ENCODE peak calls at places on chromosomes 1 and 21, in four cellular contexts. S is T-helper 9 cell; Q is stimulated activated CD8-positive, alpha-beta memory T cell treated with anti-CD3 and anti-CD28 coated beads, Interleukin-2, amount 100 ng/mL, for 1 hour; B is choroid plexus epithelial cell. K is an unnamed sample.

GRCh38 chr21:33848252-33848953 is 67.2 kb downstream of the ATP5PO start:
- DNase-seq in S (no peak), Q (no peak), B (no peak), K (no peak)

GRCh38 chr1:22412932-22413727 is 38.5 kb upstream of the ZBTB40 start:
- DNase-seq in S (no peak), Q (no peak), B (no peak), K (no peak)

GRCh38 chr1:21175670-21176581 is 771 bp downstream of the EIF4G3 start:
- DNase-seq in S (peak), Q (peak), B (peak), K (no peak)

GRCh38 chr1:64675718-64676345 is 69.0 kb upstream of the RAVER2 start:
- DNase-seq in S (no peak), Q (no peak), B (peak), K (no peak)

GRCh38 chr1:214933375-214933774 is 149.2 kb upstream of the KCNK2 start:
- DNase-seq in S (no peak), Q (no peak), B (no peak), K (no peak)

GRCh38 chr1:109514846-109515245 is 5.3 kb upstream of the AMIGO1 start:
- DNase-seq in S (no peak), Q (no peak), B (no peak), K (no peak)

GRCh38 chr1:17375651-17376050 is 3.7 kb downstream of the PADI6 start:
- DNase-seq in S (no peak), Q (no peak), B (no peak), K (no peak)

GRCh38 chr1:50637460-50637859 is 214.2 kb upstream of the DMRTA2 start:
- DNase-seq in S (no peak), Q (no peak), B (peak), K (no peak)

GRCh38 chr1:109919271-109919670 is 8.6 kb downstream of the CSF1 start:
- DNase-seq in S (no peak), Q (no peak), B (no peak), K (no peak)

GRCh38 chr1:38918568-38918967 is 23.1 kb downstream of the RHBDL2 start:
- DNase-seq in S (no peak), Q (no peak), B (no peak), K (no peak)

GRCh38 chr1:167554028-167554779 is 642 bp upstream of the CREG1 start:
- DNase-seq in S (no peak), Q (no peak), B (no peak), K (no peak)

GRCh38 chr1:230069813-230070212 is 2.8 kb downstream of the GALNT2 start:
- DNase-seq in S (no peak), Q (no peak), B (no peak), K (no peak)

GRCh38 chr1:1093610-1093943 is 19.5 kb upstream of the RNF223 start:
- DNase-seq in S (no peak), Q (no peak), B (no peak), K (no peak)

GRCh38 chr1:183293856-183294255 is 107.8 kb downstream of the LAMC2 start:
- DNase-seq in S (no peak), Q (no peak), B (no peak), K (no peak)

GRCh38 chr1:84365225-84366221 is 32.8 kb upstream of the DNASE2B start:
- DNase-seq in S (no peak), Q (no peak), B (peak), K (peak)

GRCh38 chr1:162905174-162905573 is 44.2 kb upstream of the CCDC190 start:
- DNase-seq in S (no peak), Q (no peak), B (peak), K (no peak)

GRCh38 chr1:171226757-171227370 is 21.4 kb upstream of the FMO1 start:
- DNase-seq in S (no peak), Q (no peak), B (peak), K (no peak)

GRCh38 chr1:100542264-100542663 is 4.3 kb downstream of the GPR88 start:
- DNase-seq in S (no peak), Q (no peak), B (no peak), K (no peak)

GRCh38 chr1:159170639-159171038 is 776 bp upstream of the CADM3 start:
- DNase-seq in S (no peak), Q (no peak), B (no peak), K (no peak)

GRCh38 chr1:152752225-152752624 is 5.6 kb upstream of the KPRP start:
- DNase-seq in S (no peak), Q (no peak), B (peak), K (no peak)

GRCh38 chr1:8460132-8460544 is 142.2 kb downstream of the SLC45A1 start:
- DNase-seq in S (no peak), Q (no peak), B (peak), K (no peak)

GRCh38 chr21:26909972-26910371 is 56.9 kb downstream of the ADAMTS5 start:
- DNase-seq in S (no peak), Q (no peak), B (peak), K (no peak)

K was measured in activated CD8-positive, alpha-beta memory T cell treated with anti-CD3 and anti-CD28 coated beads for 4 hours.